ENCODE peak calls at places on chromosomes 13 and 19, in eight cellular contexts. P is psoas muscle; D is CD8-positive, alpha-beta T cell; X is RWPE2; Q is sigmoid colon; U is heart right ventricle; F is astrocyte of the cerebellum; N is GM12864. I is an unnamed sample.

GRCh38 chr13:99383946-99384345 is 76.7 kb upstream of the GPR183 start:
- DNase-seq in P (no peak), D (no peak), X (no peak), Q (no peak), U (no peak), F (no peak), N (no peak), I (no peak)

GRCh38 chr13:52695856-52696255 is 43.2 kb downstream of the SUGT1 start:
- DNase-seq in P (no peak), D (no peak), X (no peak), Q (no peak), U (no peak), F (peak; percentile 1), N (no peak), I (no peak)

GRCh38 chr19:10191347-10191746 is 3.4 kb downstream of the DNMT1 start:
- DNase-seq in P (no peak), D (no peak), X (no peak), Q (no peak), U (no peak), F (peak; percentile 97), N (no peak), I (peak; percentile 23)

GRCh38 chr19:16627194-16627927 is 643 bp downstream of the MED26 start:
- DNase-seq in P (peak; percentile 64), D (peak; percentile 50), X (no peak), Q (peak; percentile 75), U (no peak), F (no peak), N (no peak), I (no peak)

GRCh38 chr19:12126707-12127106 is 13.4 kb downstream of the ZNF20 start:
- DNase-seq in P (no peak), D (no peak), X (no peak), Q (no peak), U (no peak), F (no peak), N (no peak), I (no peak)

GRCh38 chr19:38044267-38045111 is 137.5 kb downstream of the SIPA1L3 start:
- DNase-seq in P (no peak), D (no peak), X (no peak), Q (no peak), U (no peak), F (no peak), N (no peak), I (no peak)

GRCh38 chr19:6023085-6023682 is 45.2 kb upstream of the RANBP3 start:
- DNase-seq in P (peak; percentile 53), D (no peak), X (no peak), Q (peak; percentile 61), U (no peak), F (no peak), N (no peak), I (no peak)

GRCh38 chr19:4555657-4556561 is 3.6 kb downstream of the SEMA6B start:
- DNase-seq in P (no peak), D (no peak), X (no peak), Q (no peak), U (no peak), F (no peak), N (no peak), I (no peak)

GRCh38 chr13:41308241-41308640 is 2.8 kb upstream of the NAA16 start:
- DNase-seq in P (no peak), D (no peak), X (no peak), Q (no peak), U (no peak), F (no peak), N (no peak), I (no peak)

GRCh38 chr13:105914637-105915036 is 620.8 kb downstream of the EFNB2 start:
- DNase-seq in P (no peak), D (no peak), X (no peak), Q (no peak), U (no peak), F (peak; percentile 5), N (no peak), I (no peak)

GRCh38 chr13:20197361-20197834 is 4.7 kb upstream of the GJB2 start:
- DNase-seq in P (no peak), D (no peak), X (no peak), Q (no peak), U (no peak), F (peak; percentile 22), N (no peak), I (no peak)

GRCh38 chr13:114027826-114028225 is 54.0 kb upstream of the C13orf46 start:
- DNase-seq in P (no peak), D (no peak), X (no peak), Q (no peak), U (peak; percentile 11), F (no peak), N (no peak), I (no peak)

GRCh38 chr13:75455962-75456361 is 26.0 kb downstream of the TBC1D4 start:
- DNase-seq in P (no peak), D (no peak), X (no peak), Q (no peak), U (no peak), F (no peak), N (no peak), I (peak; percentile 79)

DNA sequence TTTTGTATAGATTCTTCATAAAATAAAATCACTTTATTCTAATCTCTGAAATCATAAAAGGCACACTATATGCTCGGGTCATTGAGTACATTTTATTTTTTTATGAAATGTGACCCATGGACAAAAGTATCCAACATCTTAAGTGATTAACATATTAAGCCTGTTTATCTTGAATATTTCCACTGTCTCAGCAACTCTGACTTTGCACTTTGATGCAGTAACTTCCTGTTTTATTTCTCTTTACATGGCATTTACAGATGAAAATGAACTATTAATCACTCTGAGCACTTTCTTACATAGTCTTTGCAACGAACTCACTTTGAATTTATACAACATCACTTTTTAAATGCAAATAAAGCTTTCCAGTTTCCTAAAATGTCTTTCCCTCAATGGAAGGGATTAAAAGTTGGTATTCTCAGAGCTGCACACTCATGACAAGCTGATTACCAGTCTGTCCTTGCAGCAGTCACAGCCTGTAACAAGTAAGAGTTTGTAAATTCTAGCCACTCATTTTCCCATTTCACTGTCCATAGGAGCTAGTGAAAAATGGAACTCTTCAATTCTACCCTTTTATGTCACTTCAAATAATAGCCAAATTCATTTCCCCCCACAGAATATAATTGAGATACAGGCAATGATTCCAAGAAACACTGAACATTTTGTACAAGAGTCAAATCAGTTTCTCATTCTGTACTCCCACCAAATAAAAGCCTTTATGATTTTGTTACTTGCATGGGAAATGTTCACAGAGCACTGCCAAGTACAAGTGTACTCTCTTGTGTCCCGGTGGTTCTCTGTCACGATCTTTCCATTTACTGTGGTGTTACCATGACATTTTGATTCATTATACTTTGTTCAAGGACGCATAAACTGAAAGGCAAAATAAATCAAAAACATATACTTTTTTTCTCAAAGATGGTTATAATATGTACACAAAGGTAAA is 1968.9 kb downstream of the PCDH9 start:
- DNase-seq in P (no peak), D (no peak), X (no peak), Q (no peak), U (no peak), F (no peak), N (no peak), I (no peak)
- H3K4me3 ChIP-seq in P (no peak overlapping the region), D (no peak overlapping the region), X (no peak overlapping the region), Q (no peak overlapping the region), U (no peak overlapping the region), F (no peak overlapping the region), N (no peak overlapping the region), I (no peak overlapping the region)

DNA sequence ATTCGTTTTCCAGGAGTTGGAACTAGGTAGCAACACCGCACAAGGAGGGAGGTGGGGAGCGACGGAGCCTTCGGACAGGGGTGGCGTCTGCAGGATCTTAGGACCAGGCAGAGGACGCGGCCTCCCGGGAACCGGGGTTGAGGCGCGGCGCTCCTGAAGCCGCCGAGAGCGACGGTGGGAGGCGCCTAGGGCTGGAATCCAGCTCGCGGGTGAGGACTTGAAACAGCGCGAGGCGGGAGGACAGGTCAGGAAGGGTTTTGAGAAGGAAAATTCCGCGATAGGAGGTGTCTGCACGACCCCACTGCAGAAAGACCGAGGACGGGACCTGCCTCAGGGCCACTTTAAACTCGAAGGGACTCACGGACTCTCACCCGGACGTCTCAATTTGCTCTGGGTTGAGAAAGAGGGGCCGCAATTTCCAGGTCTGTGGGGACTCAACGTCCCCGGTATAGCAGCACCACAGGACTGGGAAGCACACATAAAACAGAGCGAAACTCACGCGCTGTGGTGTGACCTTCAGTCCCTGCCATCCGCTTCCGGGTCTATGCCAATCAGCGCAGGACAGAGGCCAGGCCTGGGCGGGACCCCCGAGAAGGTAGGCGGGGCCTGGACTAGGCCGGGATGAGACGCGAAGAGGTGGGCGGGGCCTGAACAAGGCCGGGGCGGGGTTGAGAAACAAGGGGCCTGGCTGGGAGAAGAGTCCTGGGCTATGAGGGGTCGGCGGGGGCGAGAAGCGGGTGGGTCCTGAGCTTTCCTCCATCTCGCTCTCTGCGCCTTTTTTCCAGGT is at the start of gene ZNF320:
- DNase-seq in P (peak; percentile 97), D (peak; percentile 93), X (peak; percentile 88), Q (peak; percentile 98), U (peak; percentile 97), F (peak; percentile 63), N (peak; percentile 78), I (peak; percentile 80)
- H3K4me3 ChIP-seq in P (peak within 1 kb of the TSS; percentile 78), D (peak within 1 kb of the TSS; percentile 74), X (peak within 1 kb of the TSS; percentile 49), Q (peak within 1 kb of the TSS; percentile 81), U (peak within 1 kb of the TSS; percentile 42), F (peak within 1 kb of the TSS; percentile 86), N (peak within 1 kb of the TSS; percentile 58), I (peak within 1 kb of the TSS; percentile 84)

DNA sequence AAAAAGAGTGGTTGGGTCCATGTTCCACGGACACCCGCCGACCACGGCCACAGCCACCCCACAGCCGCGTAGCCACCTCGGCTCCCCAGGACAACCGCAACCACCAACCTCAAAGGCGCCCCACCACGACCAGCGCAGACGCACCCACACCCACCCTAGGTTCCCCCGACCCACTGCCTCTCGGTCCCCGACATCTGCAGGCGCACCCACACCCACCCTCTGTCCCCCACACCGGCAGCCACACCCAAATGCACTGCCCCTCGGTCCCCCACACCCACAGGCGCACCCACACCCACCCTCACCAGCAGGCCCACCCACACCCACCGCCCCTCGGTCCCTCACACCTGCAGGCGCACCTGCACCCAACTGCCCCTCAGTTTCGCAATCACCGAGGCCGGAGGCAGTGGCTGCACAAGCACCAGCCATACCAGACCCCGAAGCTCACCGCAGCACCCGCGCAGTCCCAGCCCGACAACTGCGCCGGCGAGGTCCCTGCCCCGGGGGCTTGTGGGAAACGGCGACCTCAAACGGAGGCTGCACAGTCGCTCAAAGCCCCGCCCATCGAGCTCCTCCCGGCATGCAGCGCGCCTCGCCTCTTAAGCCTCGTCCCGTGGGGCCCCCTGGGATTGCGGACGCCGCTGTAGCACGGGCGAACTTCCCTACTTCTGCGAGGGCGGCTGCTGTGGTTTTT is 18.3 kb downstream of the ZNF77 start:
- DNase-seq in P (no peak), D (no peak), X (no peak), Q (no peak), U (no peak), F (no peak), N (no peak), I (no peak)
- H3K4me3 ChIP-seq in P (no peak overlapping the region), D (no peak overlapping the region), X (no peak overlapping the region), Q (no peak overlapping the region), U (no peak overlapping the region), F (no peak overlapping the region), N (no peak overlapping the region), I (no peak overlapping the region)

DNA sequence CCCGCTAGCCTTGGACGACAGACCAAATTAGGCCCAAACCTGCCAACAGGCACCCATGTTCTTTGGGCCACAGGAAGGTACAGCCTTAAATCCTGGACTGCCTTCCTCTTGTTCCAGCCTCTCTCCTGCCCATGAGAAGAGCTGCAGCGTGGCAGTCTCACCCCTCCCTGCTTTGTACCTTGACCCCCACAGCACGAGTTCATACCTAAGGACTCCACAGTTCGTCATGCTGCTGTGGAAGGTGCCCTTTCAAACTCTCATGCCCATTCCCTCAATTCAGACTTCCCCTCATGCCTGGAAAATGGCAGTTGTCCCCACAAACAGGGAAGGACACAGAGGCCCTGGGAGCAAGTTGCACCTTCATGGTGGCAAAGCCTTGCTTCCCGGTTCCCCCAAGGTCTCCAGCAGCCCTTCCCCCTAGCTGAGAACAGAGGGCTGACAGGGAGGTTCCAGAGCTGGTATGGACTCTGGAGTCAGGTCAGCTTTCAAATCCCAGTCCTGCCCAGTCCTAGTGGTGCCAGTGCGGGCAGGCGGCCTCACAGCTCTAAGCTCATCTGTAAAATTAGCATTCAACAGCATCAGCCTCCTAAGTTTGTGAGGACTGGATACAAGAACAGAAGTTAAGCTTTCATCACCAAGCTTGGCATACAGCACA is 8.6 kb downstream of the GSK3A start:
- DNase-seq in P (no peak), D (no peak), X (no peak), Q (no peak), U (no peak), F (no peak), N (no peak), I (no peak)
- H3K4me3 ChIP-seq in P (no peak overlapping the region), D (no peak overlapping the region), X (no peak overlapping the region), Q (no peak overlapping the region), U (no peak overlapping the region), F (no peak overlapping the region), N (no peak overlapping the region), I (no peak overlapping the region)